ENCODE peak calls at places on chromosomes 13 and 19, in seven cellular contexts. C is breast epithelium, N is Peyer's patch, F is cardiac muscle cell, B is right atrium auricular region, X is cardiac fibroblast, H is fibroblast of mammary gland. S is an unnamed sample.

GRCh38 chr19:31257025-31257424 is 92.2 kb downstream of the TSHZ3 start:
- DNase-seq in N (no peak), F (no peak), C (no peak), B (no peak), X (no peak), H (no peak), S (no peak)

GRCh38 chr13:39201075-39201630 is 162.9 kb downstream of the NHLRC3 start:
- DNase-seq in B (no peak), C (no peak), F (peak; percentile 18), H (no peak), N (no peak), X (no peak), S (no peak)

GRCh38 chr13:80274643-80275042 is 66.3 kb downstream of the SPRY2 start:
- DNase-seq in F (no peak), H (no peak), B (no peak), N (no peak), X (no peak), C (no peak), S (no peak)

GRCh38 chr13:110250258-110250891 is 56.6 kb downstream of the COL4A1 start:
- DNase-seq in B (peak; percentile 59), C (no peak), X (peak; percentile 88), F (no peak), N (no peak), H (peak; percentile 97), S (no peak)

GRCh38 chr19:57903298-57904174 is 12.9 kb downstream of the ZNF417 start:
- DNase-seq in C (no peak), B (no peak), F (peak; percentile 44), X (peak; percentile 71), H (peak; percentile 51), N (peak; percentile 61), S (peak; percentile 31)

GRCh38 chr13:90803210-90803609 is 544.3 kb upstream of the MIR17HG start:
- DNase-seq in X (no peak), C (no peak), F (no peak), B (no peak), N (no peak), H (no peak), S (no peak)

GRCh38 chr19:12064266-12065099 is at the start of gene ZNF844:
- DNase-seq in B (peak; percentile 99), C (peak; percentile 97), X (peak; percentile 94), F (peak; percentile 96), H (peak; percentile 83), N (peak; percentile 98), S (peak; percentile 81)

GRCh38 chr19:35140898-35141626 is 2.0 kb upstream of the FXYD7 start:
- DNase-seq in N (peak; percentile 97), B (peak; percentile 94), X (peak; percentile 94), H (peak; percentile 91), F (peak; percentile 94), C (peak; percentile 93), S (peak; percentile 58)

GRCh38 chr19:29287061-29287460 is 74.1 kb upstream of the UQCRFS1 start:
- DNase-seq in X (no peak), C (no peak), H (no peak), B (no peak), N (no peak), F (no peak), S (no peak)

GRCh38 chr19:1747285-1748114 is 5.8 kb upstream of the ONECUT3 start:
- DNase-seq in N (no peak), B (no peak), F (no peak), H (peak; percentile 77), X (peak; percentile 87), C (no peak), S (no peak)

GRCh38 chr13:30017880-30018279 is 167.5 kb upstream of the UBL3 start:
- DNase-seq in C (no peak), X (no peak), F (peak; percentile 49), H (no peak), N (no peak), B (no peak), S (no peak)

DNA sequence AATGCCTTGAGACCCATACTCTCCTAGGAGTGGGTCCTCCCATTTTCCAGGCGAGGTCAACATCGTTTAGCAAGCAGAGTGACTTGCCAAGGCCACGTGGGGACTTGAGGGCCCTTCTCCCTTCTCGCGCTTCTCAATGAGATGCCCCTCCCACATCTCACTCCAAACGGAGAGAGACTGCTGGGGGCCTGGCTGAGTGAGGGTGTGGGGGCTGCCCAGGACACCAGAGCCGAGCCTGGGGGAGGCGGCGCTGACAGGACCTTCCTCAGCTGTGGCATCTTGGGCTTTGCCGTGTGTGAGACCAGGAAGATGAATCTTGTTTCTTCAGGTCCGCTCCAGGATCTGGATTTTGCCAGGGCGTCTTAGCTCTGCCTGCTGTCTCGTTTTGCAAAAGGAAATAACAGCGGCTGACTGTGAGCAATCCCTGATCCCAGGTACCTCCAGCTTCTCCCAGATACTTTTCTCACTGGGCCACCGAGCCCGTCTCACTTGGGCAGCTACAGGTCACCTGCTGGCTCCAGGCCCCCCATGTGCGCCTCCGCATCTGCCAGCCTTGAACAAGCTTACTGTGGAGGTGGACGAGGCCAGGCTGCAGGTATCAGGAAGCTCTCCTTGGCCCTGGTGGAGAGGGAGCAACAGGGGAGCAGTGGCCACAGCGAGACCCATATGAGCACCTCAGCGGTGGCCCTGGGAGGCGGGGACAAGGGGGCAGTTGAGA is 6.0 kb downstream of the COX6B2 start:
- DNase-seq in C (no peak), X (no peak), H (no peak), N (no peak), B (no peak), F (peak; percentile 31), S (no peak)
- H3K4me3 ChIP-seq in C (no peak overlapping the region), X (no peak overlapping the region), H (no peak overlapping the region), N (no peak overlapping the region), B (no peak overlapping the region), F (no peak overlapping the region), S (no peak overlapping the region)

GRCh38 chr19:8194528-8195275 is 14.5 kb upstream of the CERS4 start:
- DNase-seq in C (no peak), H (no peak), B (no peak), X (no peak), N (peak; percentile 88), F (no peak), S (no peak)

GRCh38 chr19:8192227-8192820 is 16.8 kb upstream of the CERS4 start:
- DNase-seq in B (no peak), X (no peak), F (no peak), C (no peak), N (peak; percentile 57), H (no peak), S (no peak)

GRCh38 chr19:8196271-8196908 is 12.8 kb upstream of the CERS4 start:
- DNase-seq in H (no peak), N (peak; percentile 58), X (no peak), F (no peak), B (no peak), C (no peak), S (no peak)
- H3K4me3 ChIP-seq in H (no peak overlapping the region), N (no peak overlapping the region), X (no peak overlapping the region), F (no peak overlapping the region), B (no peak overlapping the region), C (no peak overlapping the region), S (no peak overlapping the region)

GRCh38 chr13:82751221-82751620 is 1131.1 kb downstream of the SLITRK1 start:
- DNase-seq in H (no peak), C (no peak), B (no peak), N (no peak), F (no peak), X (no peak), S (no peak)

GRCh38 chr13:82747948-82748347 is 1134.3 kb downstream of the SLITRK1 start:
- DNase-seq in N (no peak), B (no peak), C (no peak), X (peak; percentile 13), F (no peak), H (peak; percentile 56), S (no peak)

GRCh38 chr13:82747331-82747730 is 1134.9 kb downstream of the SLITRK1 start:
- DNase-seq in C (no peak), X (no peak), H (peak; percentile 5), N (no peak), F (no peak), B (no peak), S (no peak)

GRCh38 chr13:82749551-82749950 is 1132.7 kb downstream of the SLITRK1 start:
- DNase-seq in C (no peak), X (no peak), B (no peak), F (no peak), H (peak; percentile 15), N (no peak), S (no peak)
- H3K4me3 ChIP-seq in C (no peak overlapping the region), X (no peak overlapping the region), B (no peak overlapping the region), F (no peak overlapping the region), H (no peak overlapping the region), N (no peak overlapping the region), S (no peak overlapping the region)

GRCh38 chr19:44810555-44811447 is 1.9 kb downstream of the BCAM start:
- DNase-seq in C (no peak), X (no peak), B (no peak), H (no peak), N (no peak), F (no peak), S (no peak)
- H3K4me3 ChIP-seq in C (peak overlapping the region; percentile 60), X (no peak overlapping the region), B (no peak overlapping the region), H (no peak overlapping the region), N (peak overlapping the region; percentile 6), F (no peak overlapping the region), S (no peak overlapping the region)

GRCh38 chr19:53504903-53505302 is 33.0 kb upstream of the ZNF331 start:
- DNase-seq in B (no peak), H (peak; percentile 27), F (no peak), X (peak; percentile 5), N (no peak), C (no peak), S (no peak)

GRCh38 chr19:53506728-53507127 is 31.2 kb upstream of the ZNF331 start:
- DNase-seq in B (no peak), N (no peak), X (no peak), H (no peak), F (no peak), C (no peak), S (no peak)

GRCh38 chr19:53507523-53508442 is 30.2 kb upstream of the ZNF331 start:
- DNase-seq in F (no peak), X (no peak), B (no peak), C (no peak), H (no peak), N (no peak), S (no peak)

GRCh38 chr19:53503126-53503525 is 34.8 kb upstream of the ZNF331 start:
- DNase-seq in X (no peak), H (no peak), N (no peak), F (no peak), B (no peak), C (no peak), S (no peak)
- H3K4me3 ChIP-seq in X (no peak overlapping the region), H (no peak overlapping the region), N (no peak overlapping the region), F (no peak overlapping the region), B (no peak overlapping the region), C (no peak overlapping the region), S (no peak overlapping the region)

DNA sequence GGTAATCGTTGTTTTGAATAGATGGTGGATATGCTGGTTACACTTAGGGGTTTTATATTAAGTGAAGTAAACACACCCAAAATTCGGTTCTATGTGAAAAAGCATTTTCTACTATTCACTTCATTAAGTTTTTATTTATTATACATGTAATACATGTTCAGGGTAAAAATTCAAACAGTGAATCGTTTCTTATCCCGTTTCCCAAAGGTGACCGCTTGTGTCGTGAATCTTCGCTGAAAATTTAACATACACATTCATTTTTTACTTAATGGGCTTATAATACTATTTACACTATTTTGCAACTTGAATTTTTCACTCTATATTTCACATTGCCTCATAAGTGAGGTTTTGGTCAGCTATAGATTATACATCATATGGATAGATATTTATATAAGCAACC is 24.5 kb downstream of the IPO5 start:
- DNase-seq in X (no peak), H (no peak), N (no peak), F (no peak), B (no peak), C (no peak), S (no peak)
- H3K4me3 ChIP-seq in X (peak overlapping the region; percentile 15), H (peak overlapping the region; percentile 90), N (no peak overlapping the region), F (peak overlapping the region; percentile 96), B (no peak overlapping the region), C (no peak overlapping the region), S (peak overlapping the region; percentile 77)

S was measured in LNCaP clone FGC.